ENCODE peak calls at places on chromosomes 4 and X, in six cellular contexts. G is midbrain; D is A673; C is stimulated activated CD8-positive, alpha-beta memory T cell treated with anti-CD3 and anti-CD28 coated beads, Interleukin-7, amount 100 ng/mL, for 24 hours; U is epithelial cell of esophagus; H is activated gamma-delta T cell treated with Interleukin-2 at 50 U/mL for 16 hours. I is an unnamed sample.

GRCh38 chrX:114619874-114620273 is 36.0 kb downstream of the HTR2C start:
- DNase-seq in C (no peak), D (peak; percentile 10), G (peak; percentile 0), U (peak; percentile 4), H (no peak), I (no peak)

GRCh38 chr4:152073738-152074137 is 312.9 kb upstream of the GATB start:
- DNase-seq in D (no peak), H (no peak), C (no peak), G (no peak), U (peak; percentile 58), I (no peak)

GRCh38 chrX:118571829-118572228 is 76.2 kb downstream of the DOCK11 start:
- DNase-seq in G (no peak), C (no peak), U (no peak), D (no peak), H (no peak), I (no peak)

GRCh38 chr4:139099366-139099982 is 77.5 kb downstream of the ELF2 start:
- DNase-seq in D (peak; percentile 90), U (peak; percentile 90), G (peak; percentile 82), C (peak; percentile 40), H (peak; percentile 73), I (peak; percentile 49)

GRCh38 chr4:26181616-26182015 is 139.2 kb upstream of the RBPJ start:
- DNase-seq in U (peak; percentile 50), D (no peak), H (no peak), G (no peak), C (no peak), I (no peak)

GRCh38 chr4:22510750-22511149 is 5.1 kb downstream of the ADGRA3 start:
- DNase-seq in G (no peak), D (peak; percentile 49), U (no peak), H (no peak), C (no peak), I (no peak)

GRCh38 chrX:40449396-40449795 is 131.4 kb upstream of the ATP6AP2 start:
- DNase-seq in C (no peak), D (no peak), G (no peak), H (no peak), U (peak; percentile 67), I (no peak)

GRCh38 chr4:41177016-41177415 is 37.3 kb downstream of the APBB2 start:
- DNase-seq in D (no peak), U (peak; percentile 76), H (no peak), C (no peak), G (peak; percentile 41), I (no peak)

GRCh38 chrX:148567229-148567628 is 66.8 kb downstream of the AFF2 start:
- DNase-seq in U (no peak), H (no peak), C (no peak), D (no peak), G (no peak), I (no peak)

GRCh38 chr4:55175779-55176231 is 50.4 kb upstream of the KDR start:
- DNase-seq in C (no peak), H (no peak), U (peak; percentile 66), D (peak; percentile 68), G (no peak), I (no peak)

I was measured in stimulated activated CD4-positive, alpha-beta T cell treated with anti-CD3 and anti-CD28 coated beads, Interleukin-15, amount 100 ng/mL, for 48 hours.